ENCODE peak calls at places on chromosomes 7 and 10, in seven cellular contexts. One of them, this sample, is unnamed.

GRCh38 chr10:88062798-88063472 is 199.5 kb downstream of the PTEN start:
- DNase-seq in WERI-Rb-1: no peak
- DNase-seq in pancreas: no peak
- DNase-seq in ascending aorta: no peak
- DNase-seq in body of pancreas: no peak
- DNase-seq in upper lobe of left lung: no peak
- DNase-seq in spleen: no peak
- DNase-seq in this sample: peak

GRCh38 chr10:54769051-54769450 is 32.0 kb downstream of the PCDH15 start:
- DNase-seq in WERI-Rb-1: no peak
- DNase-seq in body of pancreas: no peak
- DNase-seq in pancreas: no peak
- DNase-seq in upper lobe of left lung: no peak
- DNase-seq in ascending aorta: no peak
- DNase-seq in spleen: no peak
- DNase-seq in this sample: no peak

GRCh38 chr10:99522078-99522479 is 10.7 kb upstream of the NKX2-3 start:
- DNase-seq in upper lobe of left lung: peak
- DNase-seq in pancreas: no peak
- DNase-seq in ascending aorta: no peak
- DNase-seq in body of pancreas: no peak
- DNase-seq in WERI-Rb-1: no peak
- DNase-seq in spleen: no peak
- DNase-seq in this sample: no peak

GRCh38 chr7:5595545-5596045 is 172.0 kb upstream of the TNRC18 start:
- DNase-seq in pancreas: no peak
- DNase-seq in ascending aorta: no peak
- DNase-seq in WERI-Rb-1: no peak
- DNase-seq in body of pancreas: no peak
- DNase-seq in spleen: no peak
- DNase-seq in upper lobe of left lung: no peak
- DNase-seq in this sample: peak

GRCh38 chr10:21263266-21263803 is 262.1 kb downstream of the SKIDA1 start:
- DNase-seq in pancreas: no peak
- DNase-seq in WERI-Rb-1: no peak
- DNase-seq in spleen: peak
- DNase-seq in upper lobe of left lung: no peak
- DNase-seq in body of pancreas: no peak
- DNase-seq in ascending aorta: no peak
- DNase-seq in this sample: no peak

GRCh38 chr7:140402178-140402835 is 1.6 kb upstream of the RAB19 start:
- DNase-seq in pancreas: no peak
- DNase-seq in WERI-Rb-1: no peak
- DNase-seq in body of pancreas: no peak
- DNase-seq in spleen: no peak
- DNase-seq in ascending aorta: no peak
- DNase-seq in upper lobe of left lung: no peak
- DNase-seq in this sample: no peak

GRCh38 chr7:55537458-55537825 is 34.9 kb downstream of the VOPP1 start:
- DNase-seq in upper lobe of left lung: no peak
- DNase-seq in ascending aorta: no peak
- DNase-seq in pancreas: no peak
- DNase-seq in spleen: no peak
- DNase-seq in WERI-Rb-1: no peak
- DNase-seq in body of pancreas: peak
- DNase-seq in this sample: no peak

GRCh38 chr10:79103585-79103984 is 34.8 kb downstream of the ZMIZ1 start:
- DNase-seq in WERI-Rb-1: no peak
- DNase-seq in spleen: peak
- DNase-seq in pancreas: no peak
- DNase-seq in body of pancreas: no peak
- DNase-seq in upper lobe of left lung: no peak
- DNase-seq in ascending aorta: peak
- DNase-seq in this sample: no peak

GRCh38 chr7:42378149-42378548 is 141.1 kb upstream of the GLI3 start:
- DNase-seq in spleen: no peak
- DNase-seq in upper lobe of left lung: no peak
- DNase-seq in ascending aorta: no peak
- DNase-seq in body of pancreas: no peak
- DNase-seq in WERI-Rb-1: no peak
- DNase-seq in pancreas: no peak
- DNase-seq in this sample: no peak

GRCh38 chr7:36180121-36180520 is 27.1 kb downstream of the EEPD1 start:
- DNase-seq in ascending aorta: no peak
- DNase-seq in body of pancreas: no peak
- DNase-seq in upper lobe of left lung: no peak
- DNase-seq in spleen: no peak
- DNase-seq in WERI-Rb-1: no peak
- DNase-seq in pancreas: no peak
- DNase-seq in this sample: no peak

GRCh38 chr7:26295015-26295414 is 3.4 kb downstream of the SNX10 start:
- DNase-seq in WERI-Rb-1: no peak
- DNase-seq in spleen: no peak
- DNase-seq in ascending aorta: no peak
- DNase-seq in pancreas: no peak
- DNase-seq in upper lobe of left lung: no peak
- DNase-seq in body of pancreas: no peak
- DNase-seq in this sample: no peak
- H3K27ac ChIP-seq in WERI-Rb-1: no peak
- H3K27ac ChIP-seq in spleen: peak
- H3K27ac ChIP-seq in ascending aorta: no peak
- H3K27ac ChIP-seq in pancreas: no peak
- H3K27ac ChIP-seq in upper lobe of left lung: no peak
- H3K27ac ChIP-seq in body of pancreas: no peak
- H3K27ac ChIP-seq in this sample: no peak

DNA sequence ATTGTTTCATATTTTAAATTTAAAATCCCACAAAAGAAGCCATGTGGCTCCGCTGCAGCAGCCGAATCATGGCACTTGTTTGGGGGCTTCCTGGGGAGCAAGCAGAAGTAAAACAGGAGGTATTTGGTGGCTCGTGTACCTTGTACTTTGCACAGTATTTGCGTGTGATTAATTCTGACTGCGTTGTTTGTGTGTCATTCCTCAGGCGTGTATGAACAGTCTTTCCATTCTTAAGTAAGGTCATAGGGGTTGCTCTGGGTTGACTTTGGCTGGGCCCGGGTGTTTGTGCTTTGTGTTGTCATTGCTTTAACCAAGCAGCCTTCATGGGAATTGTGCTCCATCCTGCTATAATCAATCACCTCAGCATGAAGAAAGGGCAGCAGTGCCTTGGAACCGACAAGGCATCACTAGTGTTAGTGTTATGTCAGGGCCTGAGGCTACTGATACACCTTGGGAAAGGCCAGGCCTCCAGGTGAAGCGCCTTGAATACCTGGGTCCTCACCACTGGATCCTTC is 182.4 kb downstream of the ARHGAP21 start:
- DNase-seq in upper lobe of left lung: no peak
- DNase-seq in ascending aorta: no peak
- DNase-seq in pancreas: no peak
- DNase-seq in spleen: no peak
- DNase-seq in WERI-Rb-1: no peak
- DNase-seq in body of pancreas: peak
- DNase-seq in this sample: no peak
- H3K27ac ChIP-seq in upper lobe of left lung: no peak
- H3K27ac ChIP-seq in ascending aorta: no peak
- H3K27ac ChIP-seq in pancreas: no peak
- H3K27ac ChIP-seq in spleen: no peak
- H3K27ac ChIP-seq in WERI-Rb-1: no peak
- H3K27ac ChIP-seq in body of pancreas: no peak
- H3K27ac ChIP-seq in this sample: no peak

DNA sequence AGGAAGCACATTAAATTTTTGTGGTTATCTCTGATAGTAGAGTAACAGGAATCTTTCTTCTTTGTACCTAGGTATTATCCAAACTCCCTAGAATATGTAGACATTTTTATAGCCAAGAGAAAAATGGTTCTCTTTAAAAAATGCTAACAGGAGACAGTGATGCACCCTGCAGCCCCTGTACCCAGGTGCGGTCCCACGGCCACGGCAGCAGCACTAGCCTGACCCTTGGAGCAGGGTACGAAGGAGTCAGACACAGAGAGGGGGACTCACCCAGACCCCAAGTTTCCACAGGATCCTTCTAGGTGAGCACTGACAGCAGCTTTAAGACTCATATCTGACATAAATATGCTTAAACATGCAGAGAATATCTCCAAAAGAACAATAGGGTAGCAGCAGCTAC is 60.4 kb downstream of the NUDCD3 start:
- DNase-seq in body of pancreas: no peak
- DNase-seq in pancreas: no peak
- DNase-seq in WERI-Rb-1: no peak
- DNase-seq in ascending aorta: no peak
- DNase-seq in spleen: no peak
- DNase-seq in upper lobe of left lung: peak
- DNase-seq in this sample: no peak
- H3K27ac ChIP-seq in body of pancreas: no peak
- H3K27ac ChIP-seq in pancreas: no peak
- H3K27ac ChIP-seq in WERI-Rb-1: no peak
- H3K27ac ChIP-seq in ascending aorta: no peak
- H3K27ac ChIP-seq in spleen: no peak
- H3K27ac ChIP-seq in upper lobe of left lung: no peak
- H3K27ac ChIP-seq in this sample: no peak

DNA sequence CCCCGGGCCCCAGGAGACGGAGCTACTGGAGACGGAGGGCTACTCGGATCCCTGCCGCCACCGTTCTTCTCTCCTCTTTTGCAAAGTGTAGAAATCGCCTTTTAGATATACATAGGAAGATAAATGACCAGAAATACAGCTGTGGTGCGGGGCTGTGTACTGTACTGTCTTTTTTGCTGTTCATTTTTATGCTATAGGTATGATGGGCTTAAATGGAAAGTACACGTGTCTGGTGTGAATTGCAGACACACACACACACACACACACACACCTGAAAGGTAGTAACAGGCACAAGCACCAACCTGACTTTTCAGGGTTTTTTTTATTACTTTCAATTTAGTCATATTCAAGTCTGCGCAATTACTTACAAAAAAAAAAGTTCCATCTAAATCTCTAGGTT is 834 bp downstream of the PTPRZ1 start:
- DNase-seq in body of pancreas: no peak
- DNase-seq in ascending aorta: no peak
- DNase-seq in WERI-Rb-1: no peak
- DNase-seq in upper lobe of left lung: no peak
- DNase-seq in pancreas: no peak
- DNase-seq in spleen: no peak
- DNase-seq in this sample: no peak
- H3K27ac ChIP-seq in body of pancreas: no peak
- H3K27ac ChIP-seq in ascending aorta: no peak
- H3K27ac ChIP-seq in WERI-Rb-1: no peak
- H3K27ac ChIP-seq in upper lobe of left lung: no peak
- H3K27ac ChIP-seq in pancreas: no peak
- H3K27ac ChIP-seq in spleen: no peak
- H3K27ac ChIP-seq in this sample: no peak

DNA sequence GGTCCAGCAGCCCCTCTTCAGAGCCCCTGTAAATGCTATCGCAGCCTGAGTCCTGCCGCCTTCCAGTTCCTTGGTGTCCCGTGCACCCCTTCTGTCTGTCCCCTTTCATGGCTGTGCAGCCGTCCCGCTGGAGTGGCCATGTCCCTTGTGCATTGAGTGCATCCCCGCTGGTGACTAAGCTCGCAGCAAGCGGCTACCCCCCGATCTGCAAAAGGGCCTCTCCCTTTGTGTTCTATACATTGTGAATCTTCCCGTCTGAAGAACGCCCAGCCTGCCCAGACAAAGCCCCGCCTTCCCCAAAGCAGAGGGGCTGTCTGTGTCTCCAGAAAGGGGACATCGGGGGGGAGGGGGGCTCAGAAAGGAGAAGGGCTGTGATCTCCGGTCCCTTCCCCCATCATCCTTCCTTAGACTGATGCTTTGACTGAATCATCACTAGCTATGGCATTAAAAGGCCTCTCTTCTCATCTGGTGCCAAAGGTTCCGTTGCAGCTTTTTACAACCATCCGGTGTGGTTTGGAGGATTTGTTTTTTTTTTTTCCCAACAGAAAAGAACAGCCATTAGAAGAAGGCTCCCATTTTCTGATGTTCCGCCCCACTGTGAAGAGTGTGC is 11.9 kb downstream of the NPTX2 start:
- DNase-seq in body of pancreas: no peak
- DNase-seq in upper lobe of left lung: no peak
- DNase-seq in pancreas: no peak
- DNase-seq in ascending aorta: no peak
- DNase-seq in WERI-Rb-1: no peak
- DNase-seq in spleen: no peak
- DNase-seq in this sample: no peak
- H3K27ac ChIP-seq in body of pancreas: no peak
- H3K27ac ChIP-seq in upper lobe of left lung: no peak
- H3K27ac ChIP-seq in pancreas: no peak
- H3K27ac ChIP-seq in ascending aorta: no peak
- H3K27ac ChIP-seq in WERI-Rb-1: no peak
- H3K27ac ChIP-seq in spleen: no peak
- H3K27ac ChIP-seq in this sample: no peak

GRCh38 chr7:137880432-137880831 is 33.7 kb upstream of the DGKI start:
- DNase-seq in pancreas: no peak
- DNase-seq in WERI-Rb-1: no peak
- DNase-seq in spleen: no peak
- DNase-seq in ascending aorta: peak
- DNase-seq in body of pancreas: no peak
- DNase-seq in upper lobe of left lung: no peak
- DNase-seq in this sample: no peak
- H3K27ac ChIP-seq in pancreas: no peak
- H3K27ac ChIP-seq in WERI-Rb-1: no peak
- H3K27ac ChIP-seq in spleen: no peak
- H3K27ac ChIP-seq in ascending aorta: peak
- H3K27ac ChIP-seq in body of pancreas: no peak
- H3K27ac ChIP-seq in upper lobe of left lung: no peak
- H3K27ac ChIP-seq in this sample: no peak